ENCODE peak calls at places on chromosome 5, in five cellular contexts. One of them, this sample, is unnamed.

GRCh38 chr5:134494780-134495179 is 30.7 kb upstream of the JADE2 start:
- DNase-seq in mesenchymal stem cell: no peak
- DNase-seq in IMR-90: no peak
- DNase-seq in neuronal stem cell: no peak
- DNase-seq in H9: no peak
- DNase-seq in this sample: no peak

GRCh38 chr5:54224083-54224836 is 86.1 kb downstream of the ARL15 start:
- DNase-seq in mesenchymal stem cell: no peak
- DNase-seq in neuronal stem cell: no peak
- DNase-seq in IMR-90: no peak
- DNase-seq in H9: no peak
- DNase-seq in this sample: no peak

GRCh38 chr5:889075-889710 is 3.4 kb downstream of the BRD9 start:
- DNase-seq in mesenchymal stem cell: no peak
- DNase-seq in H9: no peak
- DNase-seq in IMR-90: no peak
- DNase-seq in neuronal stem cell: no peak
- DNase-seq in this sample: no peak

GRCh38 chr5:6365977-6366590 is 12.3 kb downstream of the MED10 start:
- DNase-seq in mesenchymal stem cell: no peak
- DNase-seq in neuronal stem cell: no peak
- DNase-seq in H9: peak
- DNase-seq in IMR-90: no peak
- DNase-seq in this sample: no peak

GRCh38 chr5:62791059-62791458 is 212.4 kb downstream of the LRRC70 start:
- DNase-seq in neuronal stem cell: no peak
- DNase-seq in IMR-90: no peak
- DNase-seq in mesenchymal stem cell: no peak
- DNase-seq in H9: no peak
- DNase-seq in this sample: peak

GRCh38 chr5:12691330-12691729 is 787.1 kb upstream of the CTNND2 start:
- DNase-seq in mesenchymal stem cell: no peak
- DNase-seq in H9: no peak
- DNase-seq in IMR-90: no peak
- DNase-seq in neuronal stem cell: no peak
- DNase-seq in this sample: peak

GRCh38 chr5:125258610-125259009 is 512.2 kb upstream of the ZNF608 start:
- DNase-seq in H9: no peak
- DNase-seq in IMR-90: no peak
- DNase-seq in mesenchymal stem cell: no peak
- DNase-seq in neuronal stem cell: no peak
- DNase-seq in this sample: no peak

GRCh38 chr5:116371935-116372334 is 202.7 kb downstream of the SEMA6A start:
- DNase-seq in IMR-90: no peak
- DNase-seq in mesenchymal stem cell: peak
- DNase-seq in H9: no peak
- DNase-seq in neuronal stem cell: no peak
- DNase-seq in this sample: no peak

GRCh38 chr5:141514330-141515111 is 25.6 kb downstream of the PCDHGC5 start:
- DNase-seq in H9: peak
- DNase-seq in mesenchymal stem cell: peak
- DNase-seq in IMR-90: peak
- DNase-seq in neuronal stem cell: no peak
- DNase-seq in this sample: peak

GRCh38 chr5:13567819-13568218 is 376.7 kb downstream of the DNAH5 start:
- DNase-seq in H9: no peak
- DNase-seq in neuronal stem cell: no peak
- DNase-seq in IMR-90: peak
- DNase-seq in mesenchymal stem cell: peak
- DNase-seq in this sample: peak

GRCh38 chr5:107248065-107248695 is 422.6 kb downstream of the EFNA5 start:
- DNase-seq in H9: peak
- DNase-seq in neuronal stem cell: peak
- DNase-seq in IMR-90: peak
- DNase-seq in mesenchymal stem cell: peak
- DNase-seq in this sample: peak

GRCh38 chr5:77418601-77419591 is 73.2 kb downstream of the WDR41 start:
- DNase-seq in neuronal stem cell: no peak
- DNase-seq in IMR-90: peak
- DNase-seq in mesenchymal stem cell: no peak
- DNase-seq in H9: no peak
- DNase-seq in this sample: no peak

GRCh38 chr5:152171888-152172287 is 233.2 kb downstream of the NMUR2 start:
- DNase-seq in mesenchymal stem cell: no peak
- DNase-seq in IMR-90: no peak
- DNase-seq in H9: no peak
- DNase-seq in neuronal stem cell: no peak
- DNase-seq in this sample: no peak

GRCh38 chr5:81750308-81751008 is 439 bp downstream of the SSBP2 start:
- DNase-seq in neuronal stem cell: no peak
- DNase-seq in IMR-90: no peak
- DNase-seq in H9: no peak
- DNase-seq in mesenchymal stem cell: no peak
- DNase-seq in this sample: no peak

GRCh38 chr5:172802585-172803176 is 31.4 kb upstream of the ERGIC1 start:
- DNase-seq in IMR-90: peak
- DNase-seq in neuronal stem cell: no peak
- DNase-seq in mesenchymal stem cell: peak
- DNase-seq in H9: no peak
- DNase-seq in this sample: no peak

GRCh38 chr5:81151546-81151945 is 81.6 kb upstream of the CKMT2 start:
- DNase-seq in IMR-90: peak
- DNase-seq in H9: no peak
- DNase-seq in mesenchymal stem cell: peak
- DNase-seq in neuronal stem cell: no peak
- DNase-seq in this sample: no peak

GRCh38 chr5:95862636-95863382 is 40.3 kb upstream of the GLRX start:
- DNase-seq in mesenchymal stem cell: peak
- DNase-seq in IMR-90: no peak
- DNase-seq in H9: no peak
- DNase-seq in neuronal stem cell: no peak
- DNase-seq in this sample: no peak

GRCh38 chr5:172509405-172509781 is 55.1 kb upstream of the SH3PXD2B start:
- DNase-seq in neuronal stem cell: no peak
- DNase-seq in IMR-90: no peak
- DNase-seq in H9: peak
- DNase-seq in mesenchymal stem cell: no peak
- DNase-seq in this sample: peak

GRCh38 chr5:53922508-53923498 is 362.4 kb downstream of the NDUFS4 start:
- DNase-seq in neuronal stem cell: no peak
- DNase-seq in IMR-90: no peak
- DNase-seq in H9: no peak
- DNase-seq in mesenchymal stem cell: peak
- DNase-seq in this sample: no peak

GRCh38 chr5:97062046-97062445 is 80.4 kb downstream of the LIX1 start:
- DNase-seq in H9: peak
- DNase-seq in mesenchymal stem cell: no peak
- DNase-seq in IMR-90: no peak
- DNase-seq in neuronal stem cell: no peak
- DNase-seq in this sample: no peak

GRCh38 chr5:1658665-1659064 is 134.9 kb upstream of the LPCAT1 start:
- DNase-seq in neuronal stem cell: no peak
- DNase-seq in mesenchymal stem cell: no peak
- DNase-seq in H9: no peak
- DNase-seq in IMR-90: no peak
- DNase-seq in this sample: no peak

GRCh38 chr5:10069781-10070313 is 179.8 kb downstream of the ATPSCKMT start:
- DNase-seq in mesenchymal stem cell: no peak
- DNase-seq in IMR-90: no peak
- DNase-seq in H9: no peak
- DNase-seq in neuronal stem cell: no peak
- DNase-seq in this sample: no peak

GRCh38 chr5:72517961-72518690 is 10.9 kb upstream of the ZNF366 start:
- DNase-seq in H9: no peak
- DNase-seq in IMR-90: no peak
- DNase-seq in neuronal stem cell: peak
- DNase-seq in mesenchymal stem cell: no peak
- DNase-seq in this sample: no peak

GRCh38 chr5:161378701-161379100 is 167.8 kb downstream of the GABRB2 start:
- DNase-seq in mesenchymal stem cell: no peak
- DNase-seq in IMR-90: no peak
- DNase-seq in neuronal stem cell: no peak
- DNase-seq in H9: no peak
- DNase-seq in this sample: no peak

GRCh38 chr5:93574041-93574938 is 6.7 kb downstream of the NR2F1-AS1 start:
- DNase-seq in mesenchymal stem cell: no peak
- DNase-seq in IMR-90: no peak
- DNase-seq in H9: no peak
- DNase-seq in neuronal stem cell: no peak
- DNase-seq in this sample: no peak

GRCh38 chr5:151900876-151901275 is 23.8 kb downstream of the GLRA1 start:
- DNase-seq in mesenchymal stem cell: no peak
- DNase-seq in neuronal stem cell: no peak
- DNase-seq in H9: no peak
- DNase-seq in IMR-90: no peak
- DNase-seq in this sample: no peak

GRCh38 chr5:59296317-59297264 is 596.9 kb downstream of the PDE4D start:
- DNase-seq in mesenchymal stem cell: peak
- DNase-seq in neuronal stem cell: no peak
- DNase-seq in H9: no peak
- DNase-seq in IMR-90: peak
- DNase-seq in this sample: no peak

DNA sequence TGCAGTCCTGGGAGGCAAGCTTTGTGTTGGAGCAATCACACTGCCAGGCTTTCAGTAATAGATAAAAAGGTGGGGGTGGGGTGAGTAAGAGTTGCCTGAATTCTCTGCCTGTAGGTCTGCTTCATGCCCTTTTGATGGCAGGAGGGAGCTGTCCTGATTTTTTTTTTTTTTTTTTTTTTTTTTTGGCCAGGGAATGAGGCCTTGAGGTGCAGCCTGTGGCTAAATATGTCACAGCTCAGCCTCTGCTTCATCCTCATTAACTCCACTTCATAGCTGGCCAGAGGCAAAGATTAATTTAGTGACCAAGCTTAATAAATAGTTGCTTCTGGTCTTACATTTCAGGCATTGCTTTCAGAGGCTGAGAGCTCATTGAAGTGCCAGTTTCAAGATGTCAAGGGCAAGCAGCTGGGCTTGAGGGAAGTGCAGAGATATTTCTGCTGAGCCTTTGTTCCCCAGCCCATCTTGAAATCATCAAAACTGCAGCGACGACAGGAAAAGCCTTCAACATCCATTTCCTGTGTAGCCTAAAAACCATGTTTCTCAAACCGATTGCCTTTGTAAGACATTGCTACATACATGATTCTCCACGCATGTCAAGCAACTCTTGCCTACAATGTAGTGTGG is 134.7 kb downstream of the MACIR start:
- DNase-seq in neuronal stem cell: peak
- DNase-seq in IMR-90: no peak
- DNase-seq in mesenchymal stem cell: peak
- DNase-seq in H9: peak
- DNase-seq in this sample: peak
- H2BK5ac ChIP-seq in neuronal stem cell: no peak
- H2BK5ac ChIP-seq in IMR-90: no peak
- H2BK5ac ChIP-seq in mesenchymal stem cell: no peak
- H2BK5ac ChIP-seq in H9: no peak
- H2BK5ac ChIP-seq in this sample: no peak

GRCh38 chr5:135578305-135578684 is 496 bp downstream of the CXCL14 start:
- DNase-seq in IMR-90: no peak
- DNase-seq in H9: no peak
- DNase-seq in neuronal stem cell: no peak
- DNase-seq in mesenchymal stem cell: no peak
- DNase-seq in this sample: peak

GRCh38 chr5:135577421-135577820 is 1.4 kb downstream of the CXCL14 start:
- DNase-seq in neuronal stem cell: no peak
- DNase-seq in H9: no peak
- DNase-seq in mesenchymal stem cell: no peak
- DNase-seq in IMR-90: no peak
- DNase-seq in this sample: no peak

GRCh38 chr5:135578685-135579341 is at the start of gene CXCL14:
- DNase-seq in mesenchymal stem cell: peak
- DNase-seq in neuronal stem cell: peak
- DNase-seq in H9: peak
- DNase-seq in IMR-90: peak
- DNase-seq in this sample: peak

GRCh38 chr5:135574493-135574892 is 4.3 kb downstream of the CXCL14 start:
- DNase-seq in IMR-90: no peak
- DNase-seq in mesenchymal stem cell: no peak
- DNase-seq in H9: no peak
- DNase-seq in neuronal stem cell: no peak
- DNase-seq in this sample: no peak

DNA sequence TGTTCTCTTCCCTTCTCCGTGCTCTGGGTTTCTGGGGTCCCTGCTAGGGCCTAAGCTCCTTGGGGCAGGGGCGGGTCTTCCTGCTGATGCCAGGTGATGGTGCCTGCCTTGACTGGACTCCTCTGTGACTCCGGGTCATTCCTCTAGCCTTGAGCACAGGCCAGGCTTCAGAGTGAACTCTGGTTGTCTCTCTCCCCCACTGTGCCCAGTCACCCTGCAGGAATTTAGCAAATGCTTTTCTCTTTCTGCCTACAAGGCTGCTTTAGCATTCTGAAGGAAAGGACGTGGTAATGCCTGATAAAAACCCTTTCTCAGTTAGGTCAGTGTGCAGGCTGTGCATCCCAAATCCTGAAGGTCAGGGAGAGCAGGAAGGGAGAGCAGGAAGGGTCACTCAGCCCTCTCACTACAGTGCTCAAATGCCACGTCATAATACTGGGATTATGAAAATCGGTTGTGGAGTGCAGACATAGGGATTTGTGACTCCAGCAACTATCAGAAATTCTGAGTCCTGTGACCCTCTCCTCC is 2.7 kb downstream of the CXCL14 start:
- DNase-seq in IMR-90: peak
- DNase-seq in H9: peak
- DNase-seq in neuronal stem cell: no peak
- DNase-seq in mesenchymal stem cell: no peak
- DNase-seq in this sample: peak
- H2BK5ac ChIP-seq in IMR-90: no peak
- H2BK5ac ChIP-seq in H9: no peak
- H2BK5ac ChIP-seq in neuronal stem cell: no peak
- H2BK5ac ChIP-seq in mesenchymal stem cell: no peak
- H2BK5ac ChIP-seq in this sample: no peak

DNA sequence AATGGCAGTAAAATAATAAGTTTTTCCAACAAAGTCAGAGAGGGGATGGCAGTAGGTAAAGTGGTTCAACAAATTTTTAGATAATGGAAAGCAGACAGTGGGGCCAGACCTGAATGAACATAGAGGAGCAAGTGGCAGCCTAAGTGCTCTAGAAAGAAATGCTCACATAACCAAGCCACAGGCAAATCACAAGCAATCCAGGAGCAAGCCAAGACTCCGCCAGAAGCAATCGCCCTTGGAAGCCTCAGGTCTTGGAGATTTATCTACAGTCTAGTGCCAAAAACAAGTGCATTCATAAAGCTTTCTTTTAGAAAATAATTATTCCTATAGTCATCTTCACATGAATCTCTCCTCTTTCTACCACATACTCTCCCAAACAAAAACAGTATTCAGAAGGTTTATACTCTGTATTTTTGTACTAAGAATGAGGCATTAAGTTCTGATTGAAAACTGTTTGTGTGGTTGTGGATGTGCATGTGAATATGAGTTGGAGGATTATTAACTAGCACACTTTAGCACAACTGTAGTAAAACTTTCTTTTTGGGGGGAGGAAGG is 375.5 kb downstream of the CDH9 start:
- DNase-seq in IMR-90: no peak
- DNase-seq in mesenchymal stem cell: no peak
- DNase-seq in neuronal stem cell: no peak
- DNase-seq in H9: no peak
- DNase-seq in this sample: no peak
- H2BK5ac ChIP-seq in IMR-90: no peak
- H2BK5ac ChIP-seq in mesenchymal stem cell: no peak
- H2BK5ac ChIP-seq in neuronal stem cell: no peak
- H2BK5ac ChIP-seq in H9: no peak
- H2BK5ac ChIP-seq in this sample: no peak

GRCh38 chr5:26921439-26921838 is 116.9 kb downstream of the CDH9 start:
- DNase-seq in IMR-90: no peak
- DNase-seq in H9: no peak
- DNase-seq in neuronal stem cell: no peak
- DNase-seq in mesenchymal stem cell: no peak
- DNase-seq in this sample: no peak
- H2BK5ac ChIP-seq in IMR-90: no peak
- H2BK5ac ChIP-seq in H9: no peak
- H2BK5ac ChIP-seq in neuronal stem cell: no peak
- H2BK5ac ChIP-seq in mesenchymal stem cell: no peak
- H2BK5ac ChIP-seq in this sample: no peak

This sample was measured in mesendoderm.